ENCODE peak calls at places on chromosomes 13 and 19, in nine cellular contexts. C is naive thymus-derived CD8-positive, alpha-beta T cell; N is C1 segment of cervical spinal cord; F is body of pancreas; B is astrocyte of the spinal cord; A is esophagus squamous epithelium; R is WTC11; Z is stimulated activated CD4-positive, alpha-beta T cell treated with anti-CD3 and anti-CD28 coated beads, Interleukin-12 subunit alpha, Interleukin-12 subunit beta, amount 100 ng/mL, for 24 hours; P is lower leg skin. K is an unnamed sample.

GRCh38 chr13:113205428-113205931 is 3.0 kb downstream of the PCID2 start:
- DNase-seq in F (no peak), R (no peak), A (no peak), C (no peak), Z (no peak), N (no peak), B (peak), P (no peak), K (no peak)

GRCh38 chr13:53137777-53138176 is 109.2 kb downstream of the OLFM4 start:
- DNase-seq in N (no peak), B (peak), F (no peak), P (no peak), A (no peak), C (no peak), R (no peak), Z (no peak), K (no peak)

GRCh38 chr19:7720351-7720750 is 11.6 kb downstream of the CLEC4G start:
- DNase-seq in F (no peak), N (no peak), A (no peak), P (no peak), Z (no peak), B (no peak), C (no peak), R (no peak), K (no peak)

GRCh38 chr13:110625771-110626321 is 10.5 kb downstream of the NAXD start:
- DNase-seq in B (no peak), A (no peak), Z (no peak), R (no peak), F (peak), C (no peak), P (no peak), N (no peak), K (no peak)

GRCh38 chr19:49427855-49428546 is 2.8 kb downstream of the GFY start:
- DNase-seq in N (no peak), R (peak), Z (no peak), B (no peak), P (no peak), A (no peak), F (peak), C (no peak), K (no peak)

GRCh38 chr19:49136771-49137171 is 17.4 kb downstream of the PPFIA3 start:
- DNase-seq in B (no peak), C (no peak), R (no peak), F (no peak), N (no peak), Z (no peak), A (no peak), P (no peak), K (no peak)

GRCh38 chr19:1929051-1929742 is 11.8 kb upstream of the CSNK1G2 start:
- DNase-seq in N (peak), A (no peak), P (peak), B (peak), F (peak), C (peak), Z (peak), R (peak), K (peak)

GRCh38 chr13:110711778-110712070 is 1.8 kb upstream of the ING1 start:
- DNase-seq in N (no peak), A (no peak), R (no peak), C (no peak), B (peak), Z (no peak), F (peak), P (no peak), K (no peak)

GRCh38 chr13:87884874-87885273 is 213.7 kb downstream of the SLITRK5 start:
- DNase-seq in C (no peak), F (no peak), P (no peak), B (peak), R (no peak), Z (no peak), A (no peak), N (peak), K (no peak)

GRCh38 chr19:2983351-2984195 is 6.2 kb downstream of the TLE6 start:
- DNase-seq in P (peak), N (no peak), Z (no peak), C (no peak), R (peak), A (no peak), F (peak), B (peak), K (no peak)

GRCh38 chr19:38044267-38045111 is 137.5 kb downstream of the SIPA1L3 start:
- DNase-seq in B (peak), Z (no peak), A (no peak), N (no peak), F (no peak), R (no peak), P (no peak), C (no peak), K (no peak)

GRCh38 chr19:33971073-33971472 is 174.4 kb downstream of the KCTD15 start:
- DNase-seq in A (no peak), N (no peak), F (no peak), B (no peak), R (no peak), Z (no peak), P (no peak), C (no peak), K (no peak)

GRCh38 chr13:90302113-90302512 is 1045.4 kb upstream of the MIR17HG start:
- DNase-seq in B (peak), R (no peak), N (no peak), F (no peak), A (no peak), P (no peak), C (no peak), Z (no peak), K (no peak)

GRCh38 chr13:102517959-102518358 is 78.8 kb upstream of the TPP2 start:
- DNase-seq in P (no peak), A (no peak), Z (no peak), C (no peak), N (no peak), R (no peak), B (no peak), F (no peak), K (no peak)

GRCh38 chr19:58543826-58544590 is at the start of gene TRIM28:
- DNase-seq in F (peak), B (peak), N (no peak), P (peak), R (peak), A (no peak), Z (peak), C (peak), K (peak)

GRCh38 chr19:47445527-47445926 is 26.2 kb downstream of the SLC8A2 start:
- DNase-seq in R (no peak), C (no peak), F (no peak), N (no peak), P (no peak), B (no peak), Z (no peak), A (no peak), K (no peak)

GRCh38 chr19:15113245-15114152 is 6.3 kb downstream of the SYDE1 start:
- DNase-seq in F (no peak), A (no peak), Z (no peak), P (no peak), C (no peak), R (peak), N (no peak), B (no peak), K (no peak)

GRCh38 chr13:40486518-40487163 is 179.8 kb downstream of the FOXO1 start:
- DNase-seq in A (no peak), R (no peak), P (peak), F (no peak), N (no peak), C (no peak), B (no peak), Z (no peak), K (no peak)

GRCh38 chr19:14476663-14477401 is 1.7 kb upstream of the PTGER1 start:
- DNase-seq in R (no peak), Z (no peak), P (no peak), B (peak), C (no peak), A (no peak), F (no peak), N (no peak), K (peak)

GRCh38 chr13:66534561-66534960 is 695.6 kb downstream of the PCDH9 start:
- DNase-seq in F (no peak), N (no peak), B (peak), Z (no peak), R (no peak), A (no peak), C (no peak), P (no peak), K (no peak)

GRCh38 chr13:75635101-75635620 is 969 bp upstream of the LMO7 start:
- DNase-seq in P (no peak), B (peak), Z (no peak), F (peak), A (no peak), N (no peak), R (no peak), C (no peak), K (peak)

GRCh38 chr19:5522106-5522505 is 45.6 kb downstream of the TINCR start:
- DNase-seq in A (no peak), N (no peak), B (no peak), Z (no peak), F (no peak), C (no peak), P (no peak), R (no peak), K (no peak)

GRCh38 chr13:22740264-22740663 is 440.5 kb upstream of the SGCG start:
- DNase-seq in C (no peak), R (peak), N (no peak), A (no peak), P (no peak), Z (no peak), F (no peak), B (no peak), K (no peak)

GRCh38 chr13:44609137-44609536 is 33.0 kb upstream of the TSC22D1 start:
- DNase-seq in Z (no peak), F (no peak), A (no peak), R (no peak), C (no peak), N (no peak), B (no peak), P (no peak), K (no peak)

GRCh38 chr19:21835810-21836444 is at the start of gene ZNF43:
- DNase-seq in C (peak), N (peak), R (peak), P (peak), Z (peak), F (peak), A (peak), B (peak), K (peak)

GRCh38 chr13:113298001-113298945 is 1.2 kb downstream of the LAMP1 start:
- DNase-seq in P (no peak), F (no peak), A (no peak), R (no peak), N (no peak), C (no peak), Z (no peak), B (peak), K (no peak)

GRCh38 chr13:74570046-74570445 is 435.8 kb upstream of the KLF12 start:
- DNase-seq in C (no peak), Z (no peak), R (no peak), N (no peak), B (no peak), P (no peak), A (no peak), F (no peak), K (no peak)

GRCh38 chr19:374183-374885 is 29.7 kb upstream of the MIER2 start:
- DNase-seq in F (no peak), A (no peak), B (no peak), R (no peak), Z (no peak), N (no peak), C (no peak), P (peak), K (no peak)

GRCh38 chr19:31002852-31003251 is 346.4 kb downstream of the TSHZ3 start:
- DNase-seq in F (no peak), C (no peak), Z (no peak), B (no peak), P (no peak), N (no peak), R (no peak), A (no peak), K (no peak)

GRCh38 chr19:12596927-12597548 is 13.6 kb downstream of the ZNF490 start:
- DNase-seq in B (no peak), R (peak), C (no peak), F (no peak), P (no peak), Z (no peak), N (no peak), A (no peak), K (no peak)

GRCh38 chr19:29576761-29577661 is 29.1 kb upstream of the POP4 start:
- DNase-seq in N (no peak), A (no peak), P (peak), F (no peak), R (no peak), Z (peak), B (no peak), C (no peak), K (no peak)

GRCh38 chr19:39296055-39296645 is at the start of gene IFNL1:
- DNase-seq in C (no peak), P (peak), F (no peak), N (no peak), A (no peak), B (no peak), R (no peak), Z (no peak), K (no peak)

GRCh38 chr13:50116430-50116973 is 101.3 kb downstream of the KCNRG start:
- DNase-seq in B (no peak), A (no peak), N (no peak), F (no peak), R (no peak), P (no peak), Z (no peak), C (no peak), K (no peak)

K was measured in central memory CD4-positive, alpha-beta T cell.